ENCODE peak calls at places on chromosomes 4 and X, in nine cellular contexts. One of them, this sample, is unnamed.

GRCh38 chrX:40938418-40938817 is 146.8 kb upstream of the USP9X start:
- DNase-seq in adrenal gland: no peak
- DNase-seq in SK-N-SH: no peak
- DNase-seq in AG04450: no peak
- DNase-seq in breast epithelium: no peak
- DNase-seq in fibroblast of pulmonary artery: peak
- DNase-seq in H9: no peak
- DNase-seq in GM06990: no peak
- DNase-seq in retinal pigment epithelial cell: no peak
- DNase-seq in this sample: no peak

GRCh38 chr4:86664959-86665358 is 70.8 kb downstream of the PTPN13 start:
- DNase-seq in adrenal gland: no peak
- DNase-seq in SK-N-SH: no peak
- DNase-seq in AG04450: no peak
- DNase-seq in breast epithelium: no peak
- DNase-seq in fibroblast of pulmonary artery: peak
- DNase-seq in H9: no peak
- DNase-seq in GM06990: no peak
- DNase-seq in retinal pigment epithelial cell: peak
- DNase-seq in this sample: no peak

GRCh38 chr4:69995526-69996016 is at the start of gene STATH:
- DNase-seq in adrenal gland: no peak
- DNase-seq in SK-N-SH: no peak
- DNase-seq in AG04450: no peak
- DNase-seq in breast epithelium: no peak
- DNase-seq in fibroblast of pulmonary artery: peak
- DNase-seq in H9: no peak
- DNase-seq in GM06990: no peak
- DNase-seq in retinal pigment epithelial cell: peak
- DNase-seq in this sample: no peak

GRCh38 chr4:137343221-137343620 is 189.1 kb downstream of the PCDH18 start:
- DNase-seq in adrenal gland: no peak
- DNase-seq in SK-N-SH: no peak
- DNase-seq in AG04450: no peak
- DNase-seq in breast epithelium: no peak
- DNase-seq in fibroblast of pulmonary artery: peak
- DNase-seq in H9: no peak
- DNase-seq in GM06990: no peak
- DNase-seq in retinal pigment epithelial cell: peak
- DNase-seq in this sample: no peak

GRCh38 chrX:119942831-119943184 is 743 bp downstream of the NKAP start:
- DNase-seq in adrenal gland: no peak
- DNase-seq in SK-N-SH: no peak
- DNase-seq in AG04450: no peak
- DNase-seq in breast epithelium: no peak
- DNase-seq in fibroblast of pulmonary artery: no peak
- DNase-seq in H9: no peak
- DNase-seq in GM06990: no peak
- DNase-seq in retinal pigment epithelial cell: no peak
- DNase-seq in this sample: no peak

GRCh38 chr4:168710353-168710946 is 213.6 kb downstream of the PALLD start:
- DNase-seq in adrenal gland: peak
- DNase-seq in SK-N-SH: peak
- DNase-seq in AG04450: peak
- DNase-seq in breast epithelium: peak
- DNase-seq in fibroblast of pulmonary artery: peak
- DNase-seq in H9: no peak
- DNase-seq in GM06990: no peak
- DNase-seq in retinal pigment epithelial cell: peak
- DNase-seq in this sample: no peak

GRCh38 chr4:83208776-83209365 is 75.7 kb downstream of the COQ2 start:
- DNase-seq in adrenal gland: no peak
- DNase-seq in SK-N-SH: no peak
- DNase-seq in AG04450: no peak
- DNase-seq in breast epithelium: no peak
- DNase-seq in fibroblast of pulmonary artery: peak
- DNase-seq in H9: no peak
- DNase-seq in GM06990: no peak
- DNase-seq in retinal pigment epithelial cell: no peak
- DNase-seq in this sample: no peak

GRCh38 chr4:15153662-15154061 is 151.4 kb downstream of the CPEB2 start:
- DNase-seq in adrenal gland: no peak
- DNase-seq in SK-N-SH: no peak
- DNase-seq in AG04450: no peak
- DNase-seq in breast epithelium: no peak
- DNase-seq in fibroblast of pulmonary artery: peak
- DNase-seq in H9: no peak
- DNase-seq in GM06990: no peak
- DNase-seq in retinal pigment epithelial cell: no peak
- DNase-seq in this sample: no peak

GRCh38 chrX:8913665-8914409 is 112.7 kb upstream of the FAM9A start:
- DNase-seq in adrenal gland: no peak
- DNase-seq in SK-N-SH: no peak
- DNase-seq in AG04450: peak
- DNase-seq in breast epithelium: peak
- DNase-seq in fibroblast of pulmonary artery: peak
- DNase-seq in H9: no peak
- DNase-seq in GM06990: no peak
- DNase-seq in retinal pigment epithelial cell: peak
- DNase-seq in this sample: no peak

GRCh38 chr4:129111919-129112318 is 16.0 kb downstream of the C4orf33 start:
- DNase-seq in adrenal gland: no peak
- DNase-seq in SK-N-SH: no peak
- DNase-seq in AG04450: no peak
- DNase-seq in breast epithelium: no peak
- DNase-seq in fibroblast of pulmonary artery: no peak
- DNase-seq in H9: no peak
- DNase-seq in GM06990: no peak
- DNase-seq in retinal pigment epithelial cell: no peak
- DNase-seq in this sample: no peak

GRCh38 chr4:15110120-15110571 is 107.9 kb downstream of the CPEB2 start:
- DNase-seq in adrenal gland: no peak
- DNase-seq in SK-N-SH: no peak
- DNase-seq in AG04450: no peak
- DNase-seq in breast epithelium: no peak
- DNase-seq in fibroblast of pulmonary artery: no peak
- DNase-seq in H9: no peak
- DNase-seq in GM06990: no peak
- DNase-seq in retinal pigment epithelial cell: peak
- DNase-seq in this sample: no peak

GRCh38 chr4:53920116-53920515 is 144.3 kb downstream of the CHIC2 start:
- DNase-seq in adrenal gland: no peak
- DNase-seq in SK-N-SH: no peak
- DNase-seq in AG04450: no peak
- DNase-seq in breast epithelium: no peak
- DNase-seq in fibroblast of pulmonary artery: peak
- DNase-seq in H9: peak
- DNase-seq in GM06990: no peak
- DNase-seq in retinal pigment epithelial cell: no peak
- DNase-seq in this sample: no peak

GRCh38 chr4:83846193-83846830 is 310.4 kb downstream of the GPAT3 start:
- DNase-seq in adrenal gland: no peak
- DNase-seq in SK-N-SH: no peak
- DNase-seq in AG04450: no peak
- DNase-seq in breast epithelium: no peak
- DNase-seq in fibroblast of pulmonary artery: no peak
- DNase-seq in H9: no peak
- DNase-seq in GM06990: no peak
- DNase-seq in retinal pigment epithelial cell: no peak
- DNase-seq in this sample: no peak

GRCh38 chrX:38881727-38882126 is 80.5 kb downstream of the MID1IP1 start:
- DNase-seq in adrenal gland: no peak
- DNase-seq in SK-N-SH: no peak
- DNase-seq in AG04450: no peak
- DNase-seq in breast epithelium: no peak
- DNase-seq in fibroblast of pulmonary artery: no peak
- DNase-seq in H9: no peak
- DNase-seq in GM06990: peak
- DNase-seq in retinal pigment epithelial cell: no peak
- DNase-seq in this sample: no peak

GRCh38 chr4:5784960-5785611 is 74.1 kb downstream of the EVC start:
- DNase-seq in adrenal gland: no peak
- DNase-seq in SK-N-SH: no peak
- DNase-seq in AG04450: no peak
- DNase-seq in breast epithelium: no peak
- DNase-seq in fibroblast of pulmonary artery: peak
- DNase-seq in H9: peak
- DNase-seq in GM06990: no peak
- DNase-seq in retinal pigment epithelial cell: no peak
- DNase-seq in this sample: no peak

GRCh38 chr4:77662396-77662795 is 56.8 kb downstream of the CXCL13 start:
- DNase-seq in adrenal gland: no peak
- DNase-seq in SK-N-SH: no peak
- DNase-seq in AG04450: no peak
- DNase-seq in breast epithelium: no peak
- DNase-seq in fibroblast of pulmonary artery: no peak
- DNase-seq in H9: no peak
- DNase-seq in GM06990: no peak
- DNase-seq in retinal pigment epithelial cell: no peak
- DNase-seq in this sample: no peak

GRCh38 chr4:148935179-148935578 is 493.0 kb upstream of the NR3C2 start:
- DNase-seq in adrenal gland: no peak
- DNase-seq in SK-N-SH: no peak
- DNase-seq in AG04450: no peak
- DNase-seq in breast epithelium: no peak
- DNase-seq in fibroblast of pulmonary artery: no peak
- DNase-seq in H9: no peak
- DNase-seq in GM06990: no peak
- DNase-seq in retinal pigment epithelial cell: no peak
- DNase-seq in this sample: no peak

GRCh38 chr4:23934915-23935314 is 45.1 kb upstream of the PPARGC1A start:
- DNase-seq in adrenal gland: peak
- DNase-seq in SK-N-SH: no peak
- DNase-seq in AG04450: peak
- DNase-seq in breast epithelium: peak
- DNase-seq in fibroblast of pulmonary artery: peak
- DNase-seq in H9: no peak
- DNase-seq in GM06990: no peak
- DNase-seq in retinal pigment epithelial cell: peak
- DNase-seq in this sample: no peak

GRCh38 chrX:54116391-54116790 is 66.7 kb downstream of the FAM120C start:
- DNase-seq in adrenal gland: no peak
- DNase-seq in SK-N-SH: no peak
- DNase-seq in AG04450: no peak
- DNase-seq in breast epithelium: no peak
- DNase-seq in fibroblast of pulmonary artery: no peak
- DNase-seq in H9: peak
- DNase-seq in GM06990: no peak
- DNase-seq in retinal pigment epithelial cell: no peak
- DNase-seq in this sample: no peak

GRCh38 chrX:57451426-57452020 is 140.3 kb upstream of the ZXDB start:
- DNase-seq in adrenal gland: no peak
- DNase-seq in SK-N-SH: no peak
- DNase-seq in AG04450: no peak
- DNase-seq in breast epithelium: no peak
- DNase-seq in fibroblast of pulmonary artery: peak
- DNase-seq in H9: no peak
- DNase-seq in GM06990: no peak
- DNase-seq in retinal pigment epithelial cell: no peak
- DNase-seq in this sample: no peak

GRCh38 chrX:57453901-57454300 is 137.9 kb upstream of the ZXDB start:
- DNase-seq in adrenal gland: no peak
- DNase-seq in SK-N-SH: peak
- DNase-seq in AG04450: no peak
- DNase-seq in breast epithelium: no peak
- DNase-seq in fibroblast of pulmonary artery: peak
- DNase-seq in H9: peak
- DNase-seq in GM06990: peak
- DNase-seq in retinal pigment epithelial cell: no peak
- DNase-seq in this sample: no peak
- TF ChIP-seq CTCF in adrenal gland: peak
- TF ChIP-seq CTCF in SK-N-SH: peak
- TF ChIP-seq CTCF in AG04450: peak
- TF ChIP-seq CTCF in breast epithelium: no peak
- TF ChIP-seq CTCF in fibroblast of pulmonary artery: peak
- TF ChIP-seq CTCF in H9: peak
- TF ChIP-seq CTCF in GM06990: peak
- TF ChIP-seq CTCF in retinal pigment epithelial cell: peak
- TF ChIP-seq CTCF in this sample: no peak

GRCh38 chrX:46912673-46913491 is 661 bp downstream of the JADE3 start:
- DNase-seq in adrenal gland: peak
- DNase-seq in SK-N-SH: peak
- DNase-seq in AG04450: no peak
- DNase-seq in breast epithelium: no peak
- DNase-seq in fibroblast of pulmonary artery: peak
- DNase-seq in H9: peak
- DNase-seq in GM06990: peak
- DNase-seq in retinal pigment epithelial cell: no peak
- DNase-seq in this sample: peak
- TF ChIP-seq CTCF in adrenal gland: peak
- TF ChIP-seq CTCF in SK-N-SH: peak
- TF ChIP-seq CTCF in AG04450: peak
- TF ChIP-seq CTCF in breast epithelium: peak
- TF ChIP-seq CTCF in fibroblast of pulmonary artery: peak
- TF ChIP-seq CTCF in H9: peak
- TF ChIP-seq CTCF in GM06990: peak
- TF ChIP-seq CTCF in retinal pigment epithelial cell: peak
- TF ChIP-seq CTCF in this sample: no peak

DNA sequence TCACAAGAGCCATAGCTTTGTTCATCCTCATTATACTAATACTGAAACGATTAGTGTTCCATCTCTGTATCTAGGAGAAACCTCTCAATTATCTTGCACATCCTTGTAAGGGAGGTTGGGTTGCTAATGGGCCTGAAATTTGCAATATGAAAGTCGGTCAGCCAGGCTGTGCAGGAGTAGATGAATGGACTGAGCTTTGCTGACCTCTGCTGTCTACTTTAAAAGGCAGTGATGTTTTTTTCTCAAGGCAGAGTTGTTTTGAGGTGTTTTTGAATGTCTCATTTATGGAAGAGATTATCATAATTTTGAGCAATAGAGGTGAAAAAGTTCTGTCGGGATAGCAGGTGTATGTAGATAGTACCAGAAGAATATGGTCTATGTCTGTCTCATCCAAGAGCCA is 47.9 kb upstream of the LINC00632 start:
- DNase-seq in adrenal gland: no peak
- DNase-seq in SK-N-SH: no peak
- DNase-seq in AG04450: no peak
- DNase-seq in breast epithelium: no peak
- DNase-seq in fibroblast of pulmonary artery: no peak
- DNase-seq in H9: no peak
- DNase-seq in GM06990: no peak
- DNase-seq in retinal pigment epithelial cell: no peak
- DNase-seq in this sample: no peak
- TF ChIP-seq CTCF in adrenal gland: no peak
- TF ChIP-seq CTCF in SK-N-SH: peak
- TF ChIP-seq CTCF in AG04450: no peak
- TF ChIP-seq CTCF in breast epithelium: no peak
- TF ChIP-seq CTCF in fibroblast of pulmonary artery: no peak
- TF ChIP-seq CTCF in H9: peak
- TF ChIP-seq CTCF in GM06990: no peak
- TF ChIP-seq CTCF in retinal pigment epithelial cell: peak
- TF ChIP-seq CTCF in this sample: no peak

DNA sequence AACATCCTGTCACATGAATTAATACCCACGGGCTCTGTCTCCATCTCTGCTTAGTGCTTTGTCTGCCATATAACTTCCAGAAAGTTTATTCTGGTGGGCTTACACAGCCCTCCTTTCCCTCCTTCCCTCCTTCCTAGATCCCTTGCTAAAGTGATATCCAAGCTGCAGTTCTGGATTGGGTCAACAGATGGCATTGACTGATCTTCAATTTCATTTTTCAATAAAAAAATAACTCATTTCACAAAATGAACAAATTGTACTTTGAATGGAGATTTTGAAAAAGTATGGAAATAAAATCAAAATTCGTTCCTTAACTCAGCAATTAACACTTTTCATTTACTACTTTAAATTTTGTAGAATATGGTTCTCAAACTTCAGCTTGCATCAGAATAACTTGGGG is 94.9 kb downstream of the NXF2 start:
- DNase-seq in adrenal gland: no peak
- DNase-seq in SK-N-SH: no peak
- DNase-seq in AG04450: no peak
- DNase-seq in breast epithelium: no peak
- DNase-seq in fibroblast of pulmonary artery: peak
- DNase-seq in H9: no peak
- DNase-seq in GM06990: no peak
- DNase-seq in retinal pigment epithelial cell: no peak
- DNase-seq in this sample: no peak
- TF ChIP-seq CTCF in adrenal gland: peak
- TF ChIP-seq CTCF in SK-N-SH: peak
- TF ChIP-seq CTCF in AG04450: peak
- TF ChIP-seq CTCF in breast epithelium: no peak
- TF ChIP-seq CTCF in fibroblast of pulmonary artery: no peak
- TF ChIP-seq CTCF in H9: no peak
- TF ChIP-seq CTCF in GM06990: no peak
- TF ChIP-seq CTCF in retinal pigment epithelial cell: peak
- TF ChIP-seq CTCF in this sample: no peak

This sample was measured in activated B cell treated with CpG ODN at 0.5 μM for 24 hours.